ENCODE peak calls at places on chromosome 22, in seven cellular contexts. L, T, U, F, W, E and O are unnamed samples.

GRCh38 chr22:37457093-37457893 is 28.9 kb downstream of the MFNG start:
- DNase-seq in L (peak), T (peak), U (no peak), F (peak), W (peak), E (peak), O (peak)

GRCh38 chr22:23834830-23835772 is 3.7 kb downstream of the DERL3 start:
- DNase-seq in L (no peak), T (peak), U (no peak), F (no peak), W (no peak), E (peak), O (peak)

GRCh38 chr22:44936201-44936600 is 73.6 kb downstream of the PHF21B start:
- DNase-seq in L (no peak), T (no peak), U (no peak), F (no peak), W (no peak), E (no peak), O (no peak)

GRCh38 chr22:38943181-38943580 is 14.2 kb upstream of the APOBEC3A start:
- DNase-seq in L (no peak), T (no peak), U (no peak), F (no peak), W (no peak), E (no peak), O (no peak)

GRCh38 chr22:47292546-47293320 is 530.3 kb downstream of the TBC1D22A start:
- DNase-seq in L (no peak), T (no peak), U (no peak), F (no peak), W (no peak), E (no peak), O (no peak)

GRCh38 chr22:32589007-32589406 is 114.4 kb downstream of the FBXO7 start:
- DNase-seq in L (no peak), T (no peak), U (no peak), F (no peak), W (no peak), E (no peak), O (no peak)

GRCh38 chr22:44828193-44828592 is 75.8 kb downstream of the ARHGAP8 start:
- DNase-seq in L (peak), T (no peak), U (no peak), F (no peak), W (no peak), E (no peak), O (peak)

GRCh38 chr22:23118647-23119491 is 22.9 kb downstream of the RSPH14 start:
- DNase-seq in L (no peak), T (no peak), U (no peak), F (no peak), W (no peak), E (no peak), O (no peak)

GRCh38 chr22:38748487-38749136 is 7.2 kb downstream of the SUN2 start:
- DNase-seq in L (no peak), T (no peak), U (no peak), F (no peak), W (no peak), E (no peak), O (no peak)

GRCh38 chr22:28462041-28462440 is 217.6 kb downstream of the TTC28 start:
- DNase-seq in L (no peak), T (no peak), U (no peak), F (no peak), W (no peak), E (no peak), O (no peak)

GRCh38 chr22:19591568-19591967 is 67.4 kb upstream of the CLDN5 start:
- DNase-seq in L (no peak), T (no peak), U (no peak), F (no peak), W (no peak), E (no peak), O (no peak)

GRCh38 chr22:30519842-30520425 is 14.4 kb upstream of the SEC14L4 start:
- DNase-seq in L (no peak), T (no peak), U (no peak), F (no peak), W (no peak), E (no peak), O (no peak)

GRCh38 chr22:40189979-40190378 is 12.3 kb downstream of the TNRC6B start:
- DNase-seq in L (no peak), T (no peak), U (no peak), F (peak), W (no peak), E (no peak), O (no peak)

GRCh38 chr22:49215840-49216239 is 611.8 kb downstream of the BRD1 start:
- DNase-seq in L (no peak), T (no peak), U (no peak), F (no peak), W (no peak), E (no peak), O (no peak)

GRCh38 chr22:30923168-30923900 is 45.2 kb downstream of the MORC2 start:
- DNase-seq in L (no peak), T (no peak), U (no peak), F (no peak), W (no peak), E (no peak), O (no peak)

GRCh38 chr22:17423616-17424015 is 54.4 kb downstream of the CECR2 start:
- DNase-seq in L (no peak), T (no peak), U (no peak), F (no peak), W (no peak), E (no peak), O (no peak)

GRCh38 chr22:31451709-31452571 is 37.7 kb downstream of the EIF4ENIF1 start:
- DNase-seq in L (peak), T (no peak), U (no peak), F (peak), W (peak), E (no peak), O (peak)

GRCh38 chr22:49076300-49077035 is 751.2 kb downstream of the BRD1 start:
- DNase-seq in L (no peak), T (no peak), U (no peak), F (no peak), W (no peak), E (no peak), O (no peak)

GRCh38 chr22:50610041-50610451 is 9.5 kb downstream of the MAPK8IP2 start:
- DNase-seq in L (no peak), T (peak), U (no peak), F (no peak), W (no peak), E (no peak), O (no peak)

GRCh38 chr22:38214248-38215056 is 12.7 kb downstream of the MAFF start:
- DNase-seq in L (peak), T (peak), U (no peak), F (no peak), W (peak), E (no peak), O (peak)

GRCh38 chr22:26535499-26535898 is 23.2 kb upstream of the TFIP11 start:
- DNase-seq in L (no peak), T (no peak), U (no peak), F (no peak), W (no peak), E (no peak), O (no peak)

GRCh38 chr22:28015676-28016601 is 96.9 kb upstream of the PITPNB start:
- DNase-seq in L (no peak), T (no peak), U (no peak), F (no peak), W (no peak), E (no peak), O (peak)

GRCh38 chr22:29208502-29208862 is 2.8 kb downstream of the EMID1 start:
- DNase-seq in L (no peak), T (no peak), U (no peak), F (no peak), W (no peak), E (no peak), O (no peak)

GRCh38 chr22:32518848-32519247 is 44.2 kb downstream of the FBXO7 start:
- DNase-seq in L (no peak), T (no peak), U (no peak), F (no peak), W (no peak), E (no peak), O (no peak)

GRCh38 chr22:35315855-35316745 is 16.4 kb downstream of the TOM1 start:
- DNase-seq in L (no peak), T (no peak), U (no peak), F (no peak), W (no peak), E (no peak), O (no peak)

GRCh38 chr22:44329179-44329796 is 16.5 kb upstream of the SHISAL1 start:
- DNase-seq in L (no peak), T (no peak), U (no peak), F (no peak), W (peak), E (no peak), O (no peak)

GRCh38 chr22:20438678-20439492 is 1.3 kb upstream of the SCARF2 start:
- DNase-seq in L (no peak), T (peak), U (no peak), F (peak), W (no peak), E (no peak), O (no peak)

GRCh38 chr22:46453006-46453828 is 84.2 kb downstream of the CELSR1 start:
- DNase-seq in L (no peak), T (no peak), U (no peak), F (no peak), W (no peak), E (no peak), O (peak)

GRCh38 chr22:22593964-22594656 is 35.0 kb upstream of the PRAME start:
- DNase-seq in L (peak), T (no peak), U (no peak), F (peak), W (peak), E (no peak), O (no peak)

GRCh38 chr22:19520566-19521305 is 3.5 kb downstream of the CLDN5 start:
- DNase-seq in L (no peak), T (no peak), U (no peak), F (no peak), W (no peak), E (no peak), O (no peak)

GRCh38 chr22:37905534-37906363 is at the start of gene MICALL1:
- DNase-seq in L (peak), T (no peak), U (no peak), F (peak), W (peak), E (no peak), O (peak)

GRCh38 chr22:25235547-25236290 is 16.3 kb downstream of the CRYBB2 start:
- DNase-seq in L (peak), T (peak), U (peak), F (peak), W (peak), E (peak), O (peak)